ENCODE peak calls at places on chromosomes 5 and 9, in six cellular contexts. K, D, A, B, R and L are unnamed samples.

GRCh38 chr5:31639488-31640011 is 619 bp downstream of the PDZD2 start:
- DNase-seq in K (peak), D (peak), A (peak), B (no peak), R (no peak), L (no peak)

GRCh38 chr5:133519191-133519590 is 93.2 kb downstream of the FSTL4 start:
- DNase-seq in K (no peak), D (no peak), A (no peak), B (no peak), R (no peak), L (no peak)

GRCh38 chr5:157611571-157612067 is 36.0 kb upstream of the ADAM19 start:
- DNase-seq in K (no peak), D (no peak), A (no peak), B (no peak), R (no peak), L (no peak)

GRCh38 chr5:127856310-127856709 is 153.1 kb downstream of the CCDC192 start:
- DNase-seq in K (no peak), D (no peak), A (no peak), B (no peak), R (peak), L (no peak)

GRCh38 chr9:114093031-114093471 is 6.0 kb downstream of the KIF12 start:
- DNase-seq in K (no peak), D (no peak), A (no peak), B (peak), R (no peak), L (no peak)

GRCh38 chr9:125509476-125509875 is 197.5 kb downstream of the MAPKAP1 start:
- DNase-seq in K (peak), D (no peak), A (no peak), B (no peak), R (peak), L (no peak)

GRCh38 chr5:94893404-94894145 is 275.1 kb downstream of the SLF1 start:
- DNase-seq in K (no peak), D (no peak), A (no peak), B (no peak), R (peak), L (no peak)

GRCh38 chr9:34249274-34249673 is 70.4 kb downstream of the UBAP1 start:
- DNase-seq in K (no peak), D (no peak), A (no peak), B (no peak), R (no peak), L (no peak)

GRCh38 chr9:31140316-31140715 is 1244.1 kb upstream of the ACO1 start:
- DNase-seq in K (no peak), D (no peak), A (no peak), B (no peak), R (no peak), L (no peak)

GRCh38 chr5:42965934-42966333 is 74.2 kb downstream of the ANXA2R start:
- DNase-seq in K (no peak), D (no peak), A (no peak), B (no peak), R (no peak), L (no peak)

GRCh38 chr5:59661939-59662615 is 231.4 kb downstream of the PDE4D start:
- DNase-seq in K (peak), D (no peak), A (no peak), B (no peak), R (no peak), L (no peak)

GRCh38 chr5:53482717-53483638 is 2.5 kb downstream of the FST start:
- DNase-seq in K (no peak), D (peak), A (no peak), B (peak), R (peak), L (no peak)

GRCh38 chr5:53480474-53481353 is at the start of gene FST:
- DNase-seq in K (peak), D (peak), A (no peak), B (peak), R (peak), L (no peak)

GRCh38 chr5:53479656-53480473 is 564 bp upstream of the FST start:
- DNase-seq in K (peak), D (peak), A (peak), B (peak), R (peak), L (peak)

GRCh38 chr5:53481354-53481886 is 991 bp downstream of the FST start:
- DNase-seq in K (no peak), D (no peak), A (no peak), B (no peak), R (peak), L (no peak)

GRCh38 chr5:53481887-53482716 is 1.7 kb downstream of the FST start:
- DNase-seq in K (no peak), D (peak), A (peak), B (peak), R (peak), L (peak)
- TF ChIP-seq CTCF in K (no peak), D (no peak), A (peak), B (no peak), R (peak), L (no peak)

GRCh38 chr9:129283290-129283691 is 105.2 kb upstream of the IER5L start:
- DNase-seq in K (peak), D (no peak), A (no peak), B (peak), R (no peak), L (no peak)
- TF ChIP-seq CTCF in K (no peak), D (no peak), A (no peak), B (no peak), R (no peak), L (no peak)

DNA sequence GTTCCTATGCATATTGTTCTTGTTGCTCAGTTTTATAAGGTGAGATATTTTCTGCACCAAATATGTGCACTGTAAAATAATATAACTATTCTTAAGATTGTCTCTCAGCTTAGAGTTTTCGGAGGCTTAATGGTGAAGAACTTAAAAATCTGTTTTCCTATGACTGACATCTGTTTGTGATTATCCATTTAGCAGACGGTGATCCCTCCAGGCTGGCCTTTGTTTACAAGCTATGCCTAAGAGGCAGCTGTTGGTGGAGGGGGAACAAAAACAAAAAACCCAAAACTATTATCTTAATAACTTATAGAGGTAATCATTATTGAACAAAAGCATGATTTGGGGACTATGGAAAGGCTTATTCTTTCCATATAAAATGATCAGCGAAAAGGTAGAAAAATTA is 660 bp downstream of the PDCD1LG2 start:
- DNase-seq in K (no peak), D (no peak), A (no peak), B (no peak), R (peak), L (no peak)
- TF ChIP-seq CTCF in K (no peak), D (no peak), A (no peak), B (no peak), R (no peak), L (no peak)

DNA sequence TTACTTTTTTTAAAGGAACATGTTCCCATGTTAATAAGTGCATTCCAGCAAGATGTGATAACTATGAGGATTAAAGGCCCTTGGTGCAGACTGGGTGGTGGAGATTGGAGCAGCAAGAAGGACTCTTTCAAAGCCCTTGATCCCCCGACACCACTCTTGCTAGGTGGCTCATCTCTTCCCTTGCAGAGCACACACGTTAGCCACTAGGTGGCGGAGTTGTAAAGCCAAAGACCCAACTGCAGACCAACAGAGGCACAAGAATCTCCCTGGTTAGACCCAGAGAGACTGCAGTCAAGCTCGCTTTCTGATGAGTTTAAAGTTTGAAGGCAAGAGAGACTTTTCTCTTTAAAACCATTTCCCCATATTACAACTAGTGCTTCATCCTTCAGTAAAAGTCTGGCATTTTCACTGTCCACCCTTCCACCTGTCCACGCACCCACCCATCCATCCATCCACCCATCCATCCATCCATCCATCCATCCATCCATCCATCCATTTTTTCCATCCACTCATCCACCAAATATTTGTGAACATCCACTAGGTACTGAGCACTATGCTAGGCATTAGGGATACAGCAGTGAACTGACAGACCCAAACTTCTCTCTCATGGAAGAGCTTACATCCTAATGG is 226.9 kb downstream of the MSX2 start:
- DNase-seq in K (peak), D (no peak), A (peak), B (peak), R (peak), L (no peak)
- TF ChIP-seq CTCF in K (peak), D (no peak), A (peak), B (peak), R (peak), L (no peak)